ENCODE peak calls at places on chromosomes 16 and 17, in five cellular contexts. F is neural crest cell; R is SHP77 treated with DMSO at 0.1 percent for 48 hours; Y is activated CD4-positive, alpha-beta T cell treated with anti-CD3 and anti-CD28 coated beads, Interleukin-2, amount 10 ng/mL, durations not matched to agents 7 days and 5 days; L is NCI-H2081. P is an unnamed sample.

GRCh38 chr17:17191346-17191792 is 14.8 kb downstream of the PLD6 start:
- DNase-seq in F (no peak), R (no peak), Y (no peak), L (no peak), P (peak; percentile 67)

GRCh38 chr17:2797632-2798031 is 1.4 kb downstream of the RAP1GAP2 start:
- DNase-seq in F (no peak), R (peak; percentile 20), Y (no peak), L (no peak), P (no peak)

GRCh38 chr16:58753711-58754134 is 19.6 kb upstream of the GOT2 start:
- DNase-seq in F (no peak), R (no peak), Y (no peak), L (no peak), P (no peak)

GRCh38 chr16:64365448-64365858 is 756.4 kb downstream of the CDH11 start:
- DNase-seq in F (no peak), R (no peak), Y (no peak), L (no peak), P (no peak)

GRCh38 chr16:89417352-89417751 is 73.0 kb downstream of the ANKRD11 start:
- DNase-seq in F (no peak), R (no peak), Y (no peak), L (no peak), P (no peak)

GRCh38 chr17:42055496-42055895 is 5.1 kb upstream of the C17orf113 start:
- DNase-seq in F (no peak), R (no peak), Y (no peak), L (no peak), P (peak; percentile 71)

GRCh38 chr17:70668938-70669778 is 499.8 kb downstream of the KCNJ2 start:
- DNase-seq in F (no peak), R (no peak), Y (no peak), L (no peak), P (no peak)

GRCh38 chr16:89096768-89097527 is 3.3 kb downstream of the ACSF3 start:
- DNase-seq in F (no peak), R (no peak), Y (peak; percentile 83), L (no peak), P (no peak)

GRCh38 chr17:80545499-80545826 is 825 bp downstream of the RPTOR start:
- DNase-seq in F (no peak), R (no peak), Y (no peak), L (no peak), P (peak; percentile 39)

GRCh38 chr17:51152766-51153209 is 571 bp upstream of the NME1 start:
- DNase-seq in F (no peak), R (peak; percentile 62), Y (peak; percentile 13), L (no peak), P (no peak)

GRCh38 chr16:4209657-4210056 is 32.2 kb downstream of the SRL start:
- DNase-seq in F (no peak), R (no peak), Y (no peak), L (no peak), P (no peak)

GRCh38 chr16:67393111-67393789 is at the start of gene TPPP3:
- DNase-seq in F (peak; percentile 82), R (no peak), Y (peak; percentile 33), L (peak; percentile 63), P (peak; percentile 86)

GRCh38 chr17:81151039-81151677 is 14.1 kb upstream of the PVALEF start:
- DNase-seq in F (no peak), R (no peak), Y (no peak), L (no peak), P (no peak)

GRCh38 chr17:2750721-2751120 is 1.3 kb upstream of the CCDC92B start:
- DNase-seq in F (no peak), R (no peak), Y (no peak), L (no peak), P (no peak)

GRCh38 chr17:34206569-34206968 is 48.5 kb upstream of the CCL2 start:
- DNase-seq in F (no peak), R (no peak), Y (no peak), L (no peak), P (no peak)

GRCh38 chr17:79444226-79444625 is 166.6 kb downstream of the RBFOX3 start:
- DNase-seq in F (no peak), R (no peak), Y (no peak), L (no peak), P (no peak)

GRCh38 chr17:29617481-29618271 is 5.0 kb downstream of the CORO6 start:
- DNase-seq in F (peak; percentile 44), R (no peak), Y (peak; percentile 89), L (peak; percentile 53), P (peak; percentile 86)

GRCh38 chr16:46857261-46857962 is 26.4 kb upstream of the C16orf87 start:
- DNase-seq in F (peak; percentile 7), R (peak; percentile 74), Y (peak; percentile 13), L (peak; percentile 14), P (peak; percentile 73)

GRCh38 chr17:44263360-44263902 is 4.5 kb downstream of the SLC4A1 start:
- DNase-seq in F (no peak), R (no peak), Y (no peak), L (no peak), P (no peak)

GRCh38 chr16:19227643-19228042 is 57.9 kb upstream of the CLEC19A start:
- DNase-seq in F (no peak), R (no peak), Y (no peak), L (no peak), P (no peak)

GRCh38 chr16:87528690-87529579 is 36.1 kb upstream of the ZCCHC14 start:
- DNase-seq in F (no peak), R (no peak), Y (no peak), L (no peak), P (no peak)

GRCh38 chr17:32693135-32693897 is 183.6 kb downstream of the MYO1D start:
- DNase-seq in F (no peak), R (no peak), Y (no peak), L (no peak), P (no peak)

GRCh38 chr17:61402978-61403845 is 3.6 kb downstream of the TBX2 start:
- DNase-seq in F (no peak), R (no peak), Y (no peak), L (peak; percentile 59), P (no peak)

GRCh38 chr17:31144427-31144826 is 49.6 kb downstream of the NF1 start:
- DNase-seq in F (no peak), R (no peak), Y (no peak), L (no peak), P (no peak)

GRCh38 chr17:50604470-50604869 is 30.2 kb upstream of the ABCC3 start:
- DNase-seq in F (no peak), R (no peak), Y (no peak), L (peak; percentile 67), P (no peak)

GRCh38 chr17:70059076-70059475 is 15.9 kb upstream of the KCNJ16 start:
- DNase-seq in F (no peak), R (no peak), Y (no peak), L (no peak), P (no peak)

GRCh38 chr16:88721236-88721635 is 14.9 kb downstream of the CTU2 start:
- DNase-seq in F (no peak), R (no peak), Y (no peak), L (no peak), P (no peak)

GRCh38 chr17:72416054-72416691 is 295.4 kb downstream of the SOX9 start:
- DNase-seq in F (no peak), R (no peak), Y (no peak), L (no peak), P (no peak)

GRCh38 chr17:21214777-21215541 is 998 bp upstream of the TMEM11 start:
- DNase-seq in F (peak; percentile 7), R (no peak), Y (no peak), L (no peak), P (no peak)

GRCh38 chr16:75252946-75253911 is 1.8 kb upstream of the BCAR1 start:
- DNase-seq in F (no peak), R (no peak), Y (no peak), L (no peak), P (no peak)

GRCh38 chr16:69404275-69404805 is 18.5 kb upstream of the TERF2 start:
- DNase-seq in F (no peak), R (no peak), Y (no peak), L (no peak), P (peak; percentile 84)

GRCh38 chr16:58077796-58078195 is 51.4 kb downstream of the CFAP20 start:
- DNase-seq in F (no peak), R (no peak), Y (no peak), L (no peak), P (no peak)

GRCh38 chr17:81479175-81479574 is 33.4 kb downstream of the ACTG1 start:
- DNase-seq in F (no peak), R (no peak), Y (no peak), L (no peak), P (peak; percentile 17)

GRCh38 chr17:20235747-20236146 is 226.6 kb downstream of the SPECC1 start:
- DNase-seq in F (no peak), R (no peak), Y (no peak), L (no peak), P (no peak)

GRCh38 chr16:85903576-85903975 is 4.6 kb downstream of the IRF8 start:
- DNase-seq in F (no peak), R (no peak), Y (no peak), L (no peak), P (no peak)

GRCh38 chr17:4777969-4778760 is 6.5 kb downstream of the TM4SF5 start:
- DNase-seq in F (no peak), R (no peak), Y (no peak), L (no peak), P (peak; percentile 25)